ENCODE peak calls at places on chromosomes 4 and X, in nine cellular contexts. One of them, this sample, is unnamed.
A peak's percentile ranks its signal among the peaks of the same experiment; 100 is the strongest.

GRCh38 chr4:112939901-112940300 is 109.6 kb upstream of the ANK2 start:
- DNase-seq in stomach: no peak
- DNase-seq in fibroblast of lung: no peak
- DNase-seq in HepG2: no peak
- DNase-seq in CD8-positive, alpha-beta T cell: no peak
- DNase-seq in uterus: no peak
- DNase-seq in upper lobe of right lung: no peak
- DNase-seq in psoas muscle: no peak
- DNase-seq in left lung: no peak
- DNase-seq in this sample: no peak

GRCh38 chr4:138576684-138577083 is 334.5 kb upstream of the SLC7A11 start:
- DNase-seq in HepG2: peak; percentile 39
- DNase-seq in uterus: no peak
- DNase-seq in left lung: no peak
- DNase-seq in upper lobe of right lung: no peak
- DNase-seq in psoas muscle: no peak
- DNase-seq in fibroblast of lung: peak; percentile 47
- DNase-seq in stomach: no peak
- DNase-seq in CD8-positive, alpha-beta T cell: no peak
- DNase-seq in this sample: no peak

GRCh38 chr4:184250795-184251679 is 33.4 kb upstream of the ENPP6 start:
- DNase-seq in upper lobe of right lung: no peak
- DNase-seq in fibroblast of lung: peak; percentile 43
- DNase-seq in left lung: no peak
- DNase-seq in uterus: no peak
- DNase-seq in psoas muscle: no peak
- DNase-seq in stomach: no peak
- DNase-seq in CD8-positive, alpha-beta T cell: no peak
- DNase-seq in HepG2: peak; percentile 71
- DNase-seq in this sample: no peak

GRCh38 chr4:187171731-187172339 is 448.2 kb upstream of the FAT1 start:
- DNase-seq in stomach: no peak
- DNase-seq in HepG2: no peak
- DNase-seq in CD8-positive, alpha-beta T cell: no peak
- DNase-seq in fibroblast of lung: peak; percentile 55
- DNase-seq in psoas muscle: no peak
- DNase-seq in uterus: no peak
- DNase-seq in left lung: no peak
- DNase-seq in upper lobe of right lung: no peak
- DNase-seq in this sample: no peak

GRCh38 chr4:38673109-38673978 is 9.3 kb downstream of the KLF3 start:
- DNase-seq in HepG2: peak; percentile 95
- DNase-seq in stomach: peak; percentile 67
- DNase-seq in psoas muscle: no peak
- DNase-seq in left lung: peak; percentile 81
- DNase-seq in CD8-positive, alpha-beta T cell: no peak
- DNase-seq in upper lobe of right lung: peak; percentile 79
- DNase-seq in fibroblast of lung: peak; percentile 34
- DNase-seq in uterus: peak; percentile 63
- DNase-seq in this sample: peak; percentile 88

GRCh38 chr4:123017078-123017477 is 94.7 kb upstream of the NUDT6 start:
- DNase-seq in stomach: no peak
- DNase-seq in uterus: no peak
- DNase-seq in HepG2: no peak
- DNase-seq in CD8-positive, alpha-beta T cell: no peak
- DNase-seq in left lung: no peak
- DNase-seq in fibroblast of lung: no peak
- DNase-seq in upper lobe of right lung: no peak
- DNase-seq in psoas muscle: no peak
- DNase-seq in this sample: no peak

GRCh38 chr4:177380730-177381287 is 61.4 kb downstream of the AGA start:
- DNase-seq in stomach: no peak
- DNase-seq in fibroblast of lung: no peak
- DNase-seq in psoas muscle: no peak
- DNase-seq in left lung: no peak
- DNase-seq in uterus: no peak
- DNase-seq in upper lobe of right lung: no peak
- DNase-seq in CD8-positive, alpha-beta T cell: no peak
- DNase-seq in HepG2: peak; percentile 64
- DNase-seq in this sample: no peak

GRCh38 chr4:174398728-174399127 is 115.0 kb downstream of the CEP44 start:
- DNase-seq in upper lobe of right lung: no peak
- DNase-seq in uterus: no peak
- DNase-seq in left lung: no peak
- DNase-seq in stomach: no peak
- DNase-seq in CD8-positive, alpha-beta T cell: no peak
- DNase-seq in fibroblast of lung: peak; percentile 77
- DNase-seq in HepG2: no peak
- DNase-seq in psoas muscle: no peak
- DNase-seq in this sample: no peak

GRCh38 chrX:17537652-17538301 is 162.8 kb downstream of the NHS start:
- DNase-seq in psoas muscle: no peak
- DNase-seq in uterus: no peak
- DNase-seq in upper lobe of right lung: no peak
- DNase-seq in HepG2: no peak
- DNase-seq in left lung: no peak
- DNase-seq in stomach: peak; percentile 37
- DNase-seq in fibroblast of lung: no peak
- DNase-seq in CD8-positive, alpha-beta T cell: no peak
- DNase-seq in this sample: no peak

GRCh38 chrX:17531500-17531899 is 156.5 kb downstream of the NHS start:
- DNase-seq in psoas muscle: no peak
- DNase-seq in CD8-positive, alpha-beta T cell: no peak
- DNase-seq in left lung: no peak
- DNase-seq in stomach: no peak
- DNase-seq in upper lobe of right lung: no peak
- DNase-seq in uterus: no peak
- DNase-seq in fibroblast of lung: no peak
- DNase-seq in HepG2: no peak
- DNase-seq in this sample: no peak

GRCh38 chrX:17529349-17529748 is 154.3 kb downstream of the NHS start:
- DNase-seq in upper lobe of right lung: no peak
- DNase-seq in HepG2: no peak
- DNase-seq in stomach: no peak
- DNase-seq in CD8-positive, alpha-beta T cell: no peak
- DNase-seq in left lung: no peak
- DNase-seq in psoas muscle: no peak
- DNase-seq in uterus: no peak
- DNase-seq in fibroblast of lung: no peak
- DNase-seq in this sample: no peak

DNA sequence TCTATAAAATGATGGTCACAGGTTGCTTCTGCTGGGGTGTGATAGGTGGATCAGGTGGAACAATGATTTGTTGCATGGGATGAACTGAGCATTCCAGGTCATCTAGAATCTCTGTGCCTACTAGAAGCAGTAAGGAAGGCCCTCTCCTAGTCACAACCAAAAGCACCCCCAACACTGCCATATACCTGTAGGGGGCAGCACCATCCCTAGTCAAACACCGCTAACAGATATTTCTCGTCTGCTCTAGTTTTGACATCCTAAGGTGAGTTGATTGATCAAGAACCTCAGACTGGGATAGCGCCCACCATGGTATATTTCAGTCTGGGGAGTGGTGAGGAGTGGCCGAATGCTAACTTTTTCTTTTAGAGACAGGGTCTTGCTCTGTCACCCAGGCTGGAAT is 160.2 kb downstream of the NHS start:
- DNase-seq in upper lobe of right lung: no peak
- DNase-seq in fibroblast of lung: no peak
- DNase-seq in CD8-positive, alpha-beta T cell: peak; percentile 10
- DNase-seq in uterus: no peak
- DNase-seq in psoas muscle: no peak
- DNase-seq in stomach: peak; percentile 28
- DNase-seq in HepG2: peak; percentile 18
- DNase-seq in left lung: no peak
- DNase-seq in this sample: no peak
- TF ChIP-seq CTCF in upper lobe of right lung: peak; percentile 39
- TF ChIP-seq CTCF in fibroblast of lung: peak; percentile 40
- TF ChIP-seq CTCF in CD8-positive, alpha-beta T cell: no peak
- TF ChIP-seq CTCF in uterus: no peak
- TF ChIP-seq CTCF in psoas muscle: peak; percentile 28
- TF ChIP-seq CTCF in stomach: no peak
- TF ChIP-seq CTCF in HepG2: peak; percentile 50
- TF ChIP-seq CTCF in left lung: no peak
- TF ChIP-seq CTCF in this sample: peak; percentile 51

DNA sequence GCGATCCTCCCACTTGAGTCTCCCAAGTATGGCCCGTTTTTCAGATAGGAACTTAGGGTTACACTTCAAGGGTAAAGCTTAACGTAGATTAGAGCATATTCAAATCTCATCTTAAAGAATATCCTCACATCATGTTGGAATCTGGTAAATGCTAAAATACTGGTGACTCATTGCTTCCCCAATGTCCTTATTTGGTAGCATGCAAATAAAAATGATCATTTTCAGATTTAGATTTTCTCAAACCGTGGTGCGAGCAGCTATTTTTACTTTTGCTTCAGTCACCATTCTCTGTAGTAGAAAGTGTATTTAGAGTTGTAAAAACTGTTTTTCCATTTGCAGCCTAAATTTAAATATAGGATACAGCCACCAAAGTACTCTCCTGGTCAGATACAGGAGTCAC is 101.5 kb upstream of the MAML3 start:
- DNase-seq in stomach: no peak
- DNase-seq in fibroblast of lung: peak; percentile 64
- DNase-seq in psoas muscle: no peak
- DNase-seq in upper lobe of right lung: no peak
- DNase-seq in uterus: no peak
- DNase-seq in left lung: no peak
- DNase-seq in CD8-positive, alpha-beta T cell: no peak
- DNase-seq in HepG2: no peak
- DNase-seq in this sample: no peak
- H3K4me1 ChIP-seq in stomach: peaks cover 23% of the 10 kb centered on the region
- H3K4me1 ChIP-seq in fibroblast of lung: peaks cover 26% of the 10 kb centered on the region
- H3K4me1 ChIP-seq in psoas muscle: peaks cover 18% of the 10 kb centered on the region
- H3K4me1 ChIP-seq in upper lobe of right lung: no peaks in the 10 kb centered on the region
- H3K4me1 ChIP-seq in uterus: no peaks in the 10 kb centered on the region
- H3K4me1 ChIP-seq in left lung: peaks cover 4% of the 10 kb centered on the region
- H3K4me1 ChIP-seq in CD8-positive, alpha-beta T cell: no peaks in the 10 kb centered on the region
- H3K4me1 ChIP-seq in HepG2: peaks cover 43% of the 10 kb centered on the region
- H3K4me1 ChIP-seq in this sample: no peaks in the 10 kb centered on the region

GRCh38 chr4:41541697-41542096 is 3.7 kb downstream of the LIMCH1 start:
- DNase-seq in stomach: no peak
- DNase-seq in psoas muscle: peak; percentile 21
- DNase-seq in CD8-positive, alpha-beta T cell: no peak
- DNase-seq in left lung: no peak
- DNase-seq in upper lobe of right lung: no peak
- DNase-seq in HepG2: no peak
- DNase-seq in fibroblast of lung: peak; percentile 18
- DNase-seq in uterus: no peak
- DNase-seq in this sample: no peak
- H3K27ac ChIP-seq in stomach: no peak overlapping the region
- H3K27ac ChIP-seq in psoas muscle: peak overlapping the region; percentile 90
- H3K27ac ChIP-seq in CD8-positive, alpha-beta T cell: no peak overlapping the region
- H3K27ac ChIP-seq in left lung: peak overlapping the region; percentile 31
- H3K27ac ChIP-seq in upper lobe of right lung: peak overlapping the region; percentile 72
- H3K27ac ChIP-seq in HepG2: no peak overlapping the region
- H3K27ac ChIP-seq in fibroblast of lung: no peak overlapping the region
- H3K27ac ChIP-seq in uterus: no peak overlapping the region
- H3K27ac ChIP-seq in this sample: no peak overlapping the region

GRCh38 chr4:26509681-26510333 is 19.5 kb upstream of the CCKAR start:
- DNase-seq in HepG2: no peak
- DNase-seq in psoas muscle: no peak
- DNase-seq in upper lobe of right lung: no peak
- DNase-seq in uterus: no peak
- DNase-seq in fibroblast of lung: peak; percentile 39
- DNase-seq in CD8-positive, alpha-beta T cell: no peak
- DNase-seq in stomach: no peak
- DNase-seq in left lung: no peak
- DNase-seq in this sample: no peak
- TF ChIP-seq CTCF in HepG2: no peak
- TF ChIP-seq CTCF in psoas muscle: no peak
- TF ChIP-seq CTCF in upper lobe of right lung: no peak
- TF ChIP-seq CTCF in uterus: no peak
- TF ChIP-seq CTCF in fibroblast of lung: no peak
- TF ChIP-seq CTCF in CD8-positive, alpha-beta T cell: no peak
- TF ChIP-seq CTCF in stomach: no peak
- TF ChIP-seq CTCF in left lung: no peak
- TF ChIP-seq CTCF in this sample: no peak

DNA sequence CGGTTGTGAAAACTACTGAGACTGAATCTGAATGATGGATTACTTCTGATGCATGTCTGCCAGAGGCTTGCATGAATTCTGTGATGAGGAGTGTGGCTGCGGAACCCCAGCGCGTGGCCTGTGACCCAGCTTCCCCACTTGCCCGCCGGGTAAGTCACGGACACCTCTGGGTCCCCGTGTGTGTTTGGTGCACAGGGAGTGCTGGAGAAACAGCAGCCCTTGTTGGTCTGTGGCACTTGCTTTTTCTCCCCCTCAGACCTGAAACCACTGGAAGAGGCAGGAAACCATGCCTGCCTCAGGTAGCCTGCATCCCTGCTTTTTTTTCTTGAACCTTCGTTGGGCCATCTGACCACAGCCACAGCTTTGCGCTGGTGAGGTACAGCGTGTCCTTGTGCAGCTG is 51.9 kb upstream of the TADA2B start:
- DNase-seq in left lung: no peak
- DNase-seq in fibroblast of lung: no peak
- DNase-seq in upper lobe of right lung: no peak
- DNase-seq in uterus: no peak
- DNase-seq in CD8-positive, alpha-beta T cell: no peak
- DNase-seq in stomach: no peak
- DNase-seq in psoas muscle: no peak
- DNase-seq in HepG2: no peak
- DNase-seq in this sample: no peak
- H3K4me1 ChIP-seq in left lung: peaks cover 6% of the 10 kb centered on the region
- H3K4me1 ChIP-seq in fibroblast of lung: peaks cover 8% of the 10 kb centered on the region
- H3K4me1 ChIP-seq in upper lobe of right lung: peaks cover 32% of the 10 kb centered on the region
- H3K4me1 ChIP-seq in uterus: peaks cover 10% of the 10 kb centered on the region
- H3K4me1 ChIP-seq in CD8-positive, alpha-beta T cell: peaks cover 39% of the 10 kb centered on the region
- H3K4me1 ChIP-seq in stomach: peaks cover 68% of the 10 kb centered on the region
- H3K4me1 ChIP-seq in psoas muscle: peaks cover 64% of the 10 kb centered on the region
- H3K4me1 ChIP-seq in HepG2: peaks cover 22% of the 10 kb centered on the region
- H3K4me1 ChIP-seq in this sample: no peaks in the 10 kb centered on the region

GRCh38 chr4:8688041-8688907 is 95.7 kb downstream of the CPZ start:
- DNase-seq in stomach: no peak
- DNase-seq in upper lobe of right lung: peak; percentile 65
- DNase-seq in uterus: no peak
- DNase-seq in left lung: no peak
- DNase-seq in CD8-positive, alpha-beta T cell: no peak
- DNase-seq in fibroblast of lung: no peak
- DNase-seq in HepG2: no peak
- DNase-seq in psoas muscle: no peak
- DNase-seq in this sample: no peak
- H3K27ac ChIP-seq in stomach: no peak overlapping the region
- H3K27ac ChIP-seq in upper lobe of right lung: no peak overlapping the region
- H3K27ac ChIP-seq in uterus: no peak overlapping the region
- H3K27ac ChIP-seq in left lung: no peak overlapping the region
- H3K27ac ChIP-seq in CD8-positive, alpha-beta T cell: no peak overlapping the region
- H3K27ac ChIP-seq in fibroblast of lung: no peak overlapping the region
- H3K27ac ChIP-seq in HepG2: no peak overlapping the region
- H3K27ac ChIP-seq in psoas muscle: no peak overlapping the region
- H3K27ac ChIP-seq in this sample: no peak overlapping the region